ENCODE peak calls at places on chromosome 1, in six cellular contexts. One of them, this sample, is unnamed.

GRCh38 chr1:231040019-231040799 is at the start of gene FAM89A:
- DNase-seq in T-helper 2 cell treated with Interferon-gamma antibody and Interleukin-4, amounts not matched to agents 5 μg/mL and 100 μg/mL, for 36 hours: peak
- DNase-seq in NCI-H1092: no peak
- DNase-seq in AML-193: no peak
- DNase-seq in retinal pigment epithelial cell: no peak
- DNase-seq in CD4-positive, alpha-beta T cell: peak
- DNase-seq in this sample: peak

GRCh38 chr1:14320518-14320917 is 278.0 kb upstream of the KAZN start:
- DNase-seq in CD4-positive, alpha-beta T cell: no peak
- DNase-seq in AML-193: no peak
- DNase-seq in NCI-H1092: no peak
- DNase-seq in T-helper 2 cell treated with Interferon-gamma antibody and Interleukin-4, amounts not matched to agents 5 μg/mL and 100 μg/mL, for 36 hours: no peak
- DNase-seq in retinal pigment epithelial cell: no peak
- DNase-seq in this sample: no peak

GRCh38 chr1:16615253-16616252 is 2.2 kb upstream of the NBPF1 start:
- DNase-seq in NCI-H1092: no peak
- DNase-seq in CD4-positive, alpha-beta T cell: no peak
- DNase-seq in AML-193: no peak
- DNase-seq in T-helper 2 cell treated with Interferon-gamma antibody and Interleukin-4, amounts not matched to agents 5 μg/mL and 100 μg/mL, for 36 hours: peak
- DNase-seq in retinal pigment epithelial cell: no peak
- DNase-seq in this sample: no peak

GRCh38 chr1:13801711-13802486 is 101.9 kb downstream of the PRDM2 start:
- DNase-seq in CD4-positive, alpha-beta T cell: no peak
- DNase-seq in AML-193: no peak
- DNase-seq in NCI-H1092: no peak
- DNase-seq in T-helper 2 cell treated with Interferon-gamma antibody and Interleukin-4, amounts not matched to agents 5 μg/mL and 100 μg/mL, for 36 hours: no peak
- DNase-seq in retinal pigment epithelial cell: no peak
- DNase-seq in this sample: no peak

GRCh38 chr1:245773344-245773743 is 618.6 kb downstream of the KIF26B start:
- DNase-seq in CD4-positive, alpha-beta T cell: no peak
- DNase-seq in AML-193: no peak
- DNase-seq in retinal pigment epithelial cell: no peak
- DNase-seq in NCI-H1092: no peak
- DNase-seq in T-helper 2 cell treated with Interferon-gamma antibody and Interleukin-4, amounts not matched to agents 5 μg/mL and 100 μg/mL, for 36 hours: no peak
- DNase-seq in this sample: no peak

GRCh38 chr1:15937706-15938168 is 38.2 kb downstream of the ZBTB17 start:
- DNase-seq in T-helper 2 cell treated with Interferon-gamma antibody and Interleukin-4, amounts not matched to agents 5 μg/mL and 100 μg/mL, for 36 hours: no peak
- DNase-seq in NCI-H1092: no peak
- DNase-seq in AML-193: no peak
- DNase-seq in retinal pigment epithelial cell: no peak
- DNase-seq in CD4-positive, alpha-beta T cell: no peak
- DNase-seq in this sample: no peak

GRCh38 chr1:33763406-33763805 is 100.5 kb upstream of the HMGB4 start:
- DNase-seq in AML-193: no peak
- DNase-seq in NCI-H1092: no peak
- DNase-seq in retinal pigment epithelial cell: no peak
- DNase-seq in CD4-positive, alpha-beta T cell: no peak
- DNase-seq in T-helper 2 cell treated with Interferon-gamma antibody and Interleukin-4, amounts not matched to agents 5 μg/mL and 100 μg/mL, for 36 hours: no peak
- DNase-seq in this sample: no peak

GRCh38 chr1:202671388-202671787 is 38.9 kb downstream of the SYT2 start:
- DNase-seq in retinal pigment epithelial cell: no peak
- DNase-seq in AML-193: no peak
- DNase-seq in T-helper 2 cell treated with Interferon-gamma antibody and Interleukin-4, amounts not matched to agents 5 μg/mL and 100 μg/mL, for 36 hours: no peak
- DNase-seq in NCI-H1092: no peak
- DNase-seq in CD4-positive, alpha-beta T cell: no peak
- DNase-seq in this sample: no peak

GRCh38 chr1:34746101-34746500 is 8.7 kb upstream of the GJB5 start:
- DNase-seq in AML-193: no peak
- DNase-seq in CD4-positive, alpha-beta T cell: no peak
- DNase-seq in NCI-H1092: no peak
- DNase-seq in retinal pigment epithelial cell: no peak
- DNase-seq in T-helper 2 cell treated with Interferon-gamma antibody and Interleukin-4, amounts not matched to agents 5 μg/mL and 100 μg/mL, for 36 hours: no peak
- DNase-seq in this sample: no peak

GRCh38 chr1:205976708-205977107 is 26.5 kb downstream of the RAB7B start:
- DNase-seq in NCI-H1092: peak
- DNase-seq in CD4-positive, alpha-beta T cell: no peak
- DNase-seq in retinal pigment epithelial cell: no peak
- DNase-seq in AML-193: no peak
- DNase-seq in T-helper 2 cell treated with Interferon-gamma antibody and Interleukin-4, amounts not matched to agents 5 μg/mL and 100 μg/mL, for 36 hours: no peak
- DNase-seq in this sample: no peak

GRCh38 chr1:178494569-178494971 is 2.2 kb downstream of the CLEC20A start:
- DNase-seq in AML-193: no peak
- DNase-seq in NCI-H1092: no peak
- DNase-seq in retinal pigment epithelial cell: no peak
- DNase-seq in T-helper 2 cell treated with Interferon-gamma antibody and Interleukin-4, amounts not matched to agents 5 μg/mL and 100 μg/mL, for 36 hours: no peak
- DNase-seq in CD4-positive, alpha-beta T cell: no peak
- DNase-seq in this sample: no peak